ENCODE peak calls at places on chromosomes 12 and 14, in five cellular contexts. S, I, E, O and L are unnamed samples.

GRCh38 chr12:119594772-119595445 is 1.3 kb downstream of the TMEM233 start:
- DNase-seq in S (peak), I (peak), E (no peak), O (peak), L (no peak)

GRCh38 chr12:76535170-76535569 is 24.4 kb downstream of the OSBPL8 start:
- DNase-seq in S (no peak), I (no peak), E (no peak), O (no peak), L (no peak)

GRCh38 chr12:124337628-124338027 is 42.7 kb downstream of the RFLNA start:
- DNase-seq in S (peak), I (no peak), E (no peak), O (no peak), L (no peak)

GRCh38 chr12:77042834-77043233 is 22.5 kb downstream of the E2F7 start:
- DNase-seq in S (no peak), I (no peak), E (no peak), O (no peak), L (no peak)

GRCh38 chr12:77537648-77538047 is 293.0 kb upstream of the NAV3 start:
- DNase-seq in S (no peak), I (no peak), E (no peak), O (no peak), L (no peak)

GRCh38 chr14:99581371-99581770 is 22.6 kb downstream of the CCDC85C start:
- DNase-seq in S (no peak), I (no peak), E (no peak), O (no peak), L (no peak)

GRCh38 chr12:68924546-68924945 is 8.4 kb downstream of the CPM start:
- DNase-seq in S (no peak), I (no peak), E (peak), O (no peak), L (no peak)

GRCh38 chr12:110550981-110551380 is 32.1 kb downstream of the PPTC7 start:
- DNase-seq in S (no peak), I (no peak), E (no peak), O (no peak), L (no peak)

GRCh38 chr14:72714094-72714493 is 179.8 kb downstream of the DPF3 start:
- DNase-seq in S (no peak), I (no peak), E (no peak), O (peak), L (no peak)

GRCh38 chr12:12091977-12092663 is 21.4 kb downstream of the BCL2L14 start:
- DNase-seq in S (no peak), I (no peak), E (no peak), O (no peak), L (no peak)

GRCh38 chr14:64826845-64827244 is 52.9 kb downstream of the SPTB start:
- DNase-seq in S (no peak), I (peak), E (no peak), O (no peak), L (no peak)

GRCh38 chr14:91750634-91751198 is 18.8 kb upstream of the CATSPERB start:
- DNase-seq in S (no peak), I (no peak), E (peak), O (no peak), L (no peak)

GRCh38 chr12:124396544-124397398 is 101.9 kb downstream of the RFLNA start:
- DNase-seq in S (no peak), I (no peak), E (no peak), O (no peak), L (no peak)

GRCh38 chr14:75738192-75738591 is 77.1 kb downstream of the TTLL5 start:
- DNase-seq in S (no peak), I (peak), E (no peak), O (no peak), L (no peak)

GRCh38 chr12:77630341-77630740 is 200.4 kb upstream of the NAV3 start:
- DNase-seq in S (no peak), I (no peak), E (no peak), O (no peak), L (no peak)

GRCh38 chr14:83491091-83491490 is 1957.4 kb upstream of the SEL1L start:
- DNase-seq in S (no peak), I (no peak), E (no peak), O (no peak), L (no peak)

GRCh38 chr12:19894049-19894448 is 454.8 kb downstream of the AEBP2 start:
- DNase-seq in S (no peak), I (peak), E (peak), O (peak), L (no peak)

GRCh38 chr12:123100882-123101281 is 50.0 kb downstream of the PITPNM2 start:
- DNase-seq in S (no peak), I (no peak), E (no peak), O (no peak), L (no peak)

GRCh38 chr12:80129895-80130535 is 30.7 kb downstream of the OTOGL start:
- DNase-seq in S (no peak), I (no peak), E (peak), O (no peak), L (no peak)

GRCh38 chr12:6093764-6094163 is 30.7 kb downstream of the VWF start:
- DNase-seq in S (no peak), I (no peak), E (peak), O (no peak), L (no peak)

GRCh38 chr12:92080390-92081285 is 65.0 kb downstream of the BTG1 start:
- DNase-seq in S (no peak), I (peak), E (peak), O (no peak), L (no peak)

GRCh38 chr12:64404470-64405446 is 566 bp downstream of the XPOT start:
- DNase-seq in S (peak), I (peak), E (peak), O (peak), L (no peak)

GRCh38 chr12:44812062-44812461 is 64.1 kb downstream of the NELL2 start:
- DNase-seq in S (no peak), I (no peak), E (peak), O (no peak), L (no peak)

GRCh38 chr12:67006612-67007011 is 262.5 kb upstream of the CAND1 start:
- DNase-seq in S (no peak), I (no peak), E (no peak), O (no peak), L (no peak)
- TF ChIP-seq CTCF in S (no peak), I (no peak), E (no peak), O (no peak), L (no peak)

DNA sequence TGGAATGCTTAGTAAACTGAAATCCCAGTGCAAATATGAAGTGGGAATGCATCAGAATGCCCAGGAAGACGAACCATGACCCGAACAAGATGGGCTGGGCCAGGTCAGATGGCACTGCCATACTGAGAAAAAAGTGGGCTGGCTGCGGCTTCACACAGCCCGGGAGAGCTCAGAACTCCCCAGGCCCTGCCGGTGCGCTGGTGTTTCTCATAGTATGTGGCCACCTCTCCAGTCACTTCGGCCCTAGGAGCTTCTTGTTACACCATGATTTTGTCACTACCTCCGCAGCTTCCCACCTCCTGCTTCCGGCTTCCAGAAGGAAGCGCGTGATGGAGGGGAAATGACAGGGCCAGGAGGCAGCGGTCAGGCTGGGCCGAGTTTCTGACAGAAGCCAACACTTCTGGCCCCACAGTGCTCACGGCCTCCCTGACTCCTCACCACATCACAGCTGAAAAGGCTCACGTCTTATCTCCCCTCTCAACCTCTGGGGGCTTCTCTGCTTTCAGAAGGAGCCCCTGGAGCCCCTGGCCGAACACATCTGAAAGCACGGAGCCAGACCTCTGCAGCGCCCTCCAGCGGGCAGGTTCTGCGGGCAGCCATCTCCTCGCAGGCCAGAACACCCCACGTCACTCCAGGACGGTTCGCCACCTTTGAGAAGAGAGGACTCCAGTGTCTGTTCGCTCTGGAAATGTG is 30.7 kb downstream of the DAD1 start:
- DNase-seq in S (no peak), I (no peak), E (no peak), O (no peak), L (no peak)
- TF ChIP-seq CTCF in S (peak), I (peak), E (no peak), O (no peak), L (no peak)

DNA sequence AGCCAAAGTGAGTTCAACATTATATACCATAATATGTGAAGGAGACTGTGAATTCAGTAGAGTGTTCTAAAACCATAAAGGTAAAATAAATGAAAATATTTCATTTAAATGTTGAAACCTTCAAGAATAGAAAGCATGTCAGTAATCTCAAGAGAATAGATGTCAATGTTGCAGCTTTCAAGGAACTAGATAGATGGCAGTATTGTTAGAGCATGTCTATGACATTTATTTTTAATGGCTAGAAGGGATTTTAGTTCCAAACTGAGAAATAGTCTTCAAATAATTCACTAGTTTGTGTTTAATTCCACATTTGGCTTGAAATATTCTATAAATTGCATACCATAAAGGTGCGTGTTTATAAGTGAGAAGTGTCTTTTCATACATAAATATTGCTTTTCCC is 326.5 kb downstream of the FLRT2 start:
- DNase-seq in S (no peak), I (no peak), E (no peak), O (no peak), L (no peak)
- TF ChIP-seq CTCF in S (no peak), I (no peak), E (peak), O (peak), L (no peak)

DNA sequence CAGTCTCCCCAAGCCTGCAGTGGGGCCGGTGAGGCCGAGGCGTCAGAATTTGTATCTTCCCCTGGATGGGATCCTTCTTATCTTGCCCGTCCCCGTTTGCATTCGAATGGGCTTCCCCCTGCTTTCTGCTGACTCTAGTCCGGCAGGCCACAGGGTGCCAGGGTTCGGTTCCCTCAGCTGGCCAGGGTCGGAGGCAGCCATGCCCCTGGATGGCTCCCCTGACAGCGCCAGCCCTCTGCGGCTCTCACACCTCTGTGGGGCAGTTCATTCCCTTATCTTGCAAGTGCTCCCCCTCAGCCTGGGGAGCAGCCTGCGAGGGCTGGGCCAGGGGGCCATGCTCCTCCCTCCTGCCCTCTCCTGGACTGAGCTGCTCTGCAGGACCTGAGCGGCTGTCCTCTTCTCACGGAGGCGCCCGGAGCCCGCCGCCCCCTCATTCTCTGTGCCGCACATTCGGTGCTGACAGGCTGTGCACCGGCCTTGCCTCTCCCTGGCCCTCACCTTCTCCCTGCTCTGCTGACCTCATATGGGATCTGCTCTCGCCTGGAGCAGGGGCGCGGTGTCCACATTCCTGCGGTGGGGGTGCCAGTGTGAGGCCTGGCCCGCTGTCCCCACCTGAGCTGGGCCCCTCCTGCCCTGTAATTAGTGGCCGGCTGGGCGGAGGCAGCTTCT is 32.8 kb downstream of the KIF26A start:
- DNase-seq in S (no peak), I (no peak), E (peak), O (no peak), L (no peak)
- TF ChIP-seq CTCF in S (no peak), I (no peak), E (no peak), O (no peak), L (no peak)

GRCh38 chr14:85420278-85420677 is 109.7 kb upstream of the FLRT2 start:
- DNase-seq in S (no peak), I (no peak), E (no peak), O (no peak), L (no peak)
- TF ChIP-seq CTCF in S (no peak), I (no peak), E (no peak), O (no peak), L (no peak)

GRCh38 chr12:57632898-57633825 is at the start of gene B4GALNT1:
- DNase-seq in S (peak), I (peak), E (peak), O (peak), L (no peak)

GRCh38 chr12:57629897-57630471 is 3.0 kb downstream of the B4GALNT1 start:
- DNase-seq in S (no peak), I (no peak), E (no peak), O (no peak), L (no peak)

GRCh38 chr12:57631566-57632368 is 1.2 kb downstream of the B4GALNT1 start:
- DNase-seq in S (no peak), I (peak), E (no peak), O (no peak), L (no peak)

GRCh38 chr12:57632369-57632897 is 568 bp downstream of the B4GALNT1 start:
- DNase-seq in S (no peak), I (no peak), E (peak), O (peak), L (no peak)

GRCh38 chr12:57630891-57631433 is 2.0 kb downstream of the B4GALNT1 start:
- DNase-seq in S (no peak), I (no peak), E (no peak), O (no peak), L (no peak)
- TF ChIP-seq CTCF in S (no peak), I (no peak), E (no peak), O (no peak), L (no peak)

GRCh38 chr12:53345486-53346195 is 9.5 kb upstream of the SP7 start:
- DNase-seq in S (no peak), I (peak), E (no peak), O (no peak), L (no peak)
- TF ChIP-seq CTCF in S (no peak), I (no peak), E (peak), O (no peak), L (no peak)

DNA sequence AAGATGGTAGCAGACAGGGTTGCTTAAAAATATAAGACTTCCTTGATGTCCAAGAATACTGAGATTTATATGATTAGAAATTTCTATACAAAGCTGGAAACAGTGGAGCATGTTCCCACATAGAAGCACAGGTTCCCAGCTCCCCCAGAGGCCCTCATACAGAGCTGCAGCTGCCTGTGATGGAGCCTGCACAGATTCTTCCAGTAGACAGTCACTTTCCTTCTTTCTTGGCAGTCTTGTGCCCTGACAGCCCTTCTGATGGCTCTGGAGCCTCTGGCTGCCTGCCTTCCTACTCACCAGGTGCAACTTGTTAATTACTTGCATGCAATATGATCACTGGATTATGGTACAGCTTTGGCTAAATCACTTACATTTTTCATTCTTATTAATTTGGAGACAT is 44.4 kb downstream of the BICD1 start:
- DNase-seq in S (no peak), I (no peak), E (no peak), O (no peak), L (no peak)
- TF ChIP-seq CTCF in S (no peak), I (no peak), E (no peak), O (no peak), L (no peak)

GRCh38 chr14:86838363-86838762 is 1154.6 kb downstream of the GALC start:
- DNase-seq in S (no peak), I (peak), E (peak), O (no peak), L (no peak)
- TF ChIP-seq CTCF in S (no peak), I (no peak), E (no peak), O (no peak), L (no peak)